ENCODE peak calls at places on chromosomes 11 and 22, in four cellular contexts. One of them, this sample, is unnamed.

GRCh38 chr11:46671958-46672315 is 28.5 kb downstream of the ARHGAP1 start:
- DNase-seq in GM12878: no peak
- DNase-seq in K562: no peak
- DNase-seq in H1: no peak
- DNase-seq in this sample: no peak

GRCh38 chr22:39463931-39464390 is 7.1 kb downstream of the MGAT3 start:
- DNase-seq in GM12878: no peak
- DNase-seq in H1: no peak
- DNase-seq in K562: no peak
- DNase-seq in this sample: no peak

GRCh38 chr11:37710031-37710430 is 1112.0 kb upstream of the RAG2 start:
- DNase-seq in GM12878: no peak
- DNase-seq in K562: no peak
- DNase-seq in H1: no peak
- DNase-seq in this sample: no peak

GRCh38 chr22:36036167-36036624 is 7.6 kb upstream of the RBFOX2 start:
- DNase-seq in K562: no peak
- DNase-seq in GM12878: no peak
- DNase-seq in H1: no peak
- DNase-seq in this sample: no peak

GRCh38 chr11:83070044-83070877 is 1.4 kb downstream of the RAB30 start:
- DNase-seq in H1: no peak
- DNase-seq in GM12878: no peak
- DNase-seq in K562: peak; percentile 23
- DNase-seq in this sample: no peak

GRCh38 chr11:126079640-126080205 is 17.1 kb upstream of the CDON start:
- DNase-seq in GM12878: no peak
- DNase-seq in K562: no peak
- DNase-seq in H1: no peak
- DNase-seq in this sample: peak; percentile 63

GRCh38 chr22:30290679-30291333 is 1.5 kb upstream of the CASTOR1 start:
- DNase-seq in H1: no peak
- DNase-seq in K562: no peak
- DNase-seq in GM12878: no peak
- DNase-seq in this sample: peak; percentile 63

GRCh38 chr11:86672007-86672621 is at the start of gene ME3:
- DNase-seq in H1: no peak
- DNase-seq in GM12878: no peak
- DNase-seq in K562: no peak
- DNase-seq in this sample: no peak

GRCh38 chr11:10514210-10514609 is 26.8 kb downstream of the RNF141 start:
- DNase-seq in H1: no peak
- DNase-seq in K562: no peak
- DNase-seq in GM12878: no peak
- DNase-seq in this sample: no peak

GRCh38 chr11:88538088-88538487 is 200.6 kb upstream of the CTSC start:
- DNase-seq in H1: no peak
- DNase-seq in GM12878: no peak
- DNase-seq in K562: no peak
- DNase-seq in this sample: no peak

GRCh38 chr11:126963603-126964353 is 36.8 kb downstream of the KIRREL3 start:
- DNase-seq in GM12878: no peak
- DNase-seq in H1: no peak
- DNase-seq in K562: no peak
- DNase-seq in this sample: no peak

GRCh38 chr22:25360411-25360810 is 141.0 kb downstream of the CRYBB2 start:
- DNase-seq in GM12878: no peak
- DNase-seq in H1: no peak
- DNase-seq in K562: no peak
- DNase-seq in this sample: no peak

GRCh38 chr11:72038491-72038890 is 39.8 kb downstream of the IL18BP start:
- DNase-seq in GM12878: no peak
- DNase-seq in K562: peak; percentile 38
- DNase-seq in H1: no peak
- DNase-seq in this sample: no peak

GRCh38 chr11:124879999-124880611 is 14.9 kb downstream of the ROBO3 start:
- DNase-seq in GM12878: no peak
- DNase-seq in H1: no peak
- DNase-seq in K562: no peak
- DNase-seq in this sample: no peak

GRCh38 chr11:130478881-130479280 is 30.4 kb downstream of the ADAMTS15 start:
- DNase-seq in GM12878: no peak
- DNase-seq in H1: no peak
- DNase-seq in K562: no peak
- DNase-seq in this sample: no peak

GRCh38 chr22:37215890-37216289 is 3.6 kb upstream of the SSTR3 start:
- DNase-seq in GM12878: no peak
- DNase-seq in H1: no peak
- DNase-seq in K562: no peak
- DNase-seq in this sample: no peak

DNA sequence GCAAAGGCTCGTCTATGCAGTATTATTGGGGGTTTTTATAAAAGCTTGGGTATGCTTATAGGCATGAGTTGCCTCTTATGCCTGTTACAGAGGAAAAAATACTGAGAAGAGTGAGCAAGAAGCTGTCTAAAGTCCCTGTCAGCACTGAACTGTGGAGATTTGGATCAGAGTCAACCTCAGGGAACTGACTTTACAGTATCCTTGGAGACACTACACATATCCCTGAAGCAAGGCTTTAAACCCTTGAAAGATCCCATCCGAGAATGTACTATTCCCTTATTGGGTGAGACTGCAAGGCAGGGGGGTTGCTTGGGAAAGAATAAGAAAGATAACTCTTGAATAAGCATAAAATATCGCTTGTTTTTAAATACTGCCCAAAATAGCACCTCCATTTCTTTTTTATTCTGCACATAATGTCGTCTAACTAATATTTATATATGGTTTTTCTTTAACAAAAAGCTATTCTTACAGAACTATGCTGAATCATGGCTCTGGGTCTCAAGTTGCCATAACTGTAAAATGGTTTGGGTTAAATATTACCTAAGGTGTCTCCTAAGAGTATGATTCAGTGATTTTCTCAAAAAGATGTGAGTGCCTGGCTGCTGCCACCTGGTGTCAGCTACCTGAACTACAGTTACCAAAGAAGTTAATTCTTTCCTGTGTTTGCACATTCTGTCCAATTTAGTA is 1062.8 kb downstream of the DLG2 start:
- DNase-seq in K562: peak; percentile 26
- DNase-seq in GM12878: no peak
- DNase-seq in H1: no peak
- DNase-seq in this sample: peak; percentile 77
- TF ChIP-seq BRCA1 in K562: no peak
- TF ChIP-seq BRCA1 in GM12878: no peak
- TF ChIP-seq BRCA1 in H1: no peak
- TF ChIP-seq BRCA1 in this sample: no peak

GRCh38 chr22:29216873-29217666 is 11.4 kb downstream of the EMID1 start:
- DNase-seq in K562: no peak
- DNase-seq in GM12878: no peak
- DNase-seq in H1: no peak
- DNase-seq in this sample: peak; percentile 65
- TF ChIP-seq BRCA1 in K562: no peak
- TF ChIP-seq BRCA1 in GM12878: no peak
- TF ChIP-seq BRCA1 in H1: no peak
- TF ChIP-seq BRCA1 in this sample: no peak

DNA sequence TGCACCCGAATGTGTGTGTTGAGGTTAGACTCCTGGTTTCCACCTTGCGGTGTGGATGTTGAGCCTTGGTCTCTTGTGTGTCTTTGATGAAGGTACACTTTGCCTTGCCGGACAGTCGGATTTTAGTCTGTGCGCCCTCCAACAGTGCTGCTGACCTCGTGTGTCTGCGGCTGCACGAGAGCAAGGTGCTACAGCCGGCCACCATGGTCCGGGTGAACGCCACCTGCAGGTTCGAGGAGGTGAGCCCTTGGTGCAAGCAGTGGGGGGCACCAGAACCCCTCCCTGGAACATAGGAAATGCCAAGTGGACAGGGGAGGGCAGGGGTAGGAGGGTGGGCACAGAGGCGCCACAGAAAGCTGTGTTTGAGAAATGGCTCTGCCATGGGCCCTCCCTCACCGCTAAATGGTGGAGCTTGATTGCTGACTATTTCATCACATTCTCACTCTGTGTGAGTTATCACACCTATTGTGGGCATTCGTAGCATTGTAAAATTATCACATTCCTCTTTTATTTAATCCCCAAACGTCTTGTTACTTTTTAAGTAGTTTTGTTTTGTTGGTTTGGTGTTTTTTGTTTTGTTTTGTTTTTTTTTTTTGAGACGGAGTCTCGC is 26.4 kb upstream of the PANX2 start:
- DNase-seq in GM12878: no peak
- DNase-seq in H1: no peak
- DNase-seq in K562: no peak
- DNase-seq in this sample: no peak
- TF ChIP-seq BRCA1 in GM12878: no peak
- TF ChIP-seq BRCA1 in H1: no peak
- TF ChIP-seq BRCA1 in K562: no peak
- TF ChIP-seq BRCA1 in this sample: no peak

DNA sequence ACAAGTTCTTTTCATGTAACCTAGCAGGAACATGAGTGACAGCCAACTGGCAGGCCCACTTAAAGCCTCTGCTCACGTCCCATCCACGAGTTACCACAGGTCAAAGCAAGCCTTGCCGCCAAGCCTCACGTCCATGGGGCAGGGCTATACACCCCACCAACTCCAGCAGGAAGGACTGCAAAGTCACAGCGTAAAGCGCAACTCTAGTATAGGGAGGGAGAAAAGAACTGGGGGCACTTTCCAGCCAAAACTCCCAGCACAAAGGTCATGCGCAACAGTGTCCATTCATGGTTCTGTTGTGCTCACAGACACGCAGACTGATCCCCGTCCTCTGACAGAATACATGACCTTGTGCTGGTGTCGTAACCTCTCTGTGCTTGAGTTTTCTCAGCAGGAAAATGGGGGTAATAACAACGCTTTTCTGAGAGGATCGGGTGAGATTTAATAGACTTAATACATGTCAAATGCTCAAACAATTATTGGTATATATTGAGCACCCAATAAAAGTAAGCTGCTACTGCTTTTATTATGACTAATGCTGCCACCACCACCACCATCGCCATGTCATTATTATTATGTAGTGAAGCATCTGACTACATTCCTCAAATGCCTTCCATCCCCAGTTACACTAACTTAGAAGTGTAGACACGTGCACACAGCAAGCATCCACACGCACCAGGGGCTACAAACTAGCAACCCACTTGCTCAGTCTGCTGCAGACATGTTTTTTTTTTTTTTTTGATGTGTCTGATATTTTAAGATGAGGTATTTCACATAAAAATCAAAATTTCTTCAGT is 104.4 kb upstream of the PARVA start:
- DNase-seq in GM12878: no peak
- DNase-seq in H1: no peak
- DNase-seq in K562: no peak
- DNase-seq in this sample: peak; percentile 41
- TF ChIP-seq BRCA1 in GM12878: no peak
- TF ChIP-seq BRCA1 in H1: no peak
- TF ChIP-seq BRCA1 in K562: no peak
- TF ChIP-seq BRCA1 in this sample: no peak

DNA sequence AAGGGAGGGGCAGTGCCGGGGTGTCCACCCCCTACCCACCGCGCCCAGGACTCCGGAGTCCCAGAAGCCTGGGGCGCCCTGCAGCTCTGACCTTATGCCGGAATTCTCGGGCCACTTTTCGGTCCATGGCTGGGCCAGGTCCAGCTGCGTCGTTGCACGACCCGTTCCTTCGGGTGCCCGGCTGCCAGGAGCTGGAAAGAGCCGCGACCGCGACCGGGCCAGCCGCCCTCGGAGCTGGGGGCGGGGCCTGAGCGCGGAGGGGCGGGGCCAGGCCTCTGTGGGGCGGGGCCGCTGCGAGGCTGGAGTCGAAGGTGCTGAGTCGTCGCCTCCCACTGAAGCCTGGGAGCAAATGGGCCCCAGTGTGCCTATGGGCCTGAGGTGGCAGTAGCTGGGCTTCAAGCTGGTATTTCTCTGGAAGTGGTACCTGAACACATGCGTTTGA is at the start of gene USH1C:
- DNase-seq in GM12878: no peak
- DNase-seq in K562: peak; percentile 97
- DNase-seq in H1: no peak
- DNase-seq in this sample: no peak
- TF ChIP-seq BRCA1 in GM12878: no peak
- TF ChIP-seq BRCA1 in K562: no peak
- TF ChIP-seq BRCA1 in H1: no peak
- TF ChIP-seq BRCA1 in this sample: no peak

DNA sequence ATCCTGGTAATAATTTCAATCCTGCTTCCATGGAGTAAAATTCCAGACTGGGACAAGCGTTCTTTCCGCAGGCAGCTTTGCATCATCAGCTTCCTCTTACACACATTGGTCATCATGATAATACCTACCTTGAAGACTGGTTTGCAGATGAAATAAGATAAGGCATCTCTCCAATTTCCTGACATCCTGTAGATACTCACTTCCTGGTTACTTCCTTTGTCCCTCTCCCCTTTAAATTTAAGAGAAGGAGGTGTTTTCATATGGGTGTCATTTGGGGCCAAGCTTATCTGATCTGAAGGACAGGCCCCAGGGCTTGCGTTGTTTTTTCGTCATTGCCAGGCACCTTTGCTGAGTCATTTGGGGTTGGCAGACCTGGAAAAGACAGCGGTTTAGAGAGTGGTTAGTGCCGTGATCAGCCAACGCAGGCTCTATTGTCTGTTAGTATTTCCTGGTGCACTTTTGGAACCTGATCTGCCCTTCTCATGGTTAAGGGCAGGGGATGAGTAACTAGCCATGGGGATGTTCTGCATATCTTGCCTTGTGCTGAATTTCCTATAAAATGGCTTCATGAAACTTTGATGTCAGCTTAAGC is 24.1 kb downstream of the GRAMD1B start:
- DNase-seq in H1: no peak
- DNase-seq in GM12878: no peak
- DNase-seq in K562: no peak
- DNase-seq in this sample: no peak
- TF ChIP-seq BRCA1 in H1: no peak
- TF ChIP-seq BRCA1 in GM12878: no peak
- TF ChIP-seq BRCA1 in K562: no peak
- TF ChIP-seq BRCA1 in this sample: no peak

DNA sequence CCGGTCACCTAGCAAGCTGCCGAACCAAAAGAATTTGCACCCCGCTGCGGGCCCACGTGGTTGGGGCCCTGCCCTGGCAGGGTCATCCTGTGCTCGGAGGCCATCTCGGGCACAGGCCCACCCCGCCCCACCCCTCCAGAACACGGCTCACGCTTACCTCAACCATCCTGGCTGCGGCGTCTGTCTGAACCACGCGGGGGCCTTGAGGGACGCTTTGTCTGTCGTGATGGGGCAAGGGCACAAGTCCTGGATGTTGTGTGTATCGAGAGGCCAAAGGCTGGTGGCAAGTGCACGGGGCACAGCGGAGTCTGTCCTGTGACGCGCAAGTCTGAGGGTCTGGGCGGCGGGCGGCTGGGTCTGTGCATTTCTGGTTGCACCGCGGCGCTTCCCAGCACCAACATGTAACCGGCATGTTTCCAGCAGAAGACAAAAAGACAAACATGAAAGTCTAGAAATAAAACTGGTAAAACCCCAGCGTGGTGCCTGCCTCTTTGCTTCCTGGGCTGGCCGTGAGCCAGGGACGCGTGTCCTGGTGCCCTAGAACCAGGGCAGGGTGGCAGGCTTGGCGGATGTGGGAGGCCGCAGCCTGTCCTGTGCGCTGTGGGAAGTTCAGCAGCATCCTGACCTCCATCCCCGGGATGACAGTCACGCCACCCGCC is 13.2 kb downstream of the CCND1 start:
- DNase-seq in H1: no peak
- DNase-seq in K562: no peak
- DNase-seq in GM12878: no peak
- DNase-seq in this sample: no peak
- TF ChIP-seq BRCA1 in H1: no peak
- TF ChIP-seq BRCA1 in K562: no peak
- TF ChIP-seq BRCA1 in GM12878: no peak
- TF ChIP-seq BRCA1 in this sample: no peak

GRCh38 chr22:27488456-27489224 is 312.9 kb downstream of the MN1 start:
- DNase-seq in H1: no peak
- DNase-seq in K562: no peak
- DNase-seq in GM12878: no peak
- DNase-seq in this sample: peak; percentile 23
- TF ChIP-seq BRCA1 in H1: no peak
- TF ChIP-seq BRCA1 in K562: no peak
- TF ChIP-seq BRCA1 in GM12878: no peak
- TF ChIP-seq BRCA1 in this sample: no peak